ENCODE peak calls at places on chromosomes 11 and 22, in five cellular contexts. F, J, K, P and E are unnamed samples.
A peak's percentile ranks its signal among the peaks of the same experiment; 100 is the strongest.

GRCh38 chr11:128040603-128041002 is 546.8 kb downstream of the ETS1 start:
- DNase-seq in F (no peak), J (no peak), K (no peak), P (no peak), E (no peak)

GRCh38 chr11:2771758-2772466 is 72.1 kb upstream of the KCNQ1OT1 start:
- DNase-seq in F (no peak), J (no peak), K (peak; percentile 21), P (no peak), E (no peak)

GRCh38 chr22:46007848-46008261 is 30.9 kb upstream of the WNT7B start:
- DNase-seq in F (peak; percentile 62), J (peak; percentile 92), K (peak; percentile 67), P (no peak), E (peak; percentile 97)

GRCh38 chr11:36292311-36292722 is 3.1 kb upstream of the COMMD9 start:
- DNase-seq in F (no peak), J (peak; percentile 43), K (no peak), P (peak; percentile 47), E (peak; percentile 53)

GRCh38 chr11:34292546-34292945 is 65.3 kb downstream of the ABTB2 start:
- DNase-seq in F (no peak), J (no peak), K (no peak), P (no peak), E (no peak)

GRCh38 chr11:31422703-31423102 is 53.0 kb downstream of the DNAJC24 start:
- DNase-seq in F (no peak), J (no peak), K (no peak), P (peak; percentile 71), E (no peak)

GRCh38 chr11:12397953-12398352 is 20.6 kb downstream of the PARVA start:
- DNase-seq in F (peak; percentile 83), J (no peak), K (no peak), P (no peak), E (peak; percentile 38)

GRCh38 chr11:117814766-117815261 is 9.7 kb downstream of the FXYD2 start:
- DNase-seq in F (no peak), J (no peak), K (peak; percentile 69), P (peak; percentile 56), E (peak; percentile 14)

GRCh38 chr11:72720806-72721205 is 31.4 kb downstream of the ARAP1 start:
- DNase-seq in F (no peak), J (no peak), K (no peak), P (no peak), E (no peak)

GRCh38 chr11:120563698-120564572 is 52.4 kb downstream of the GRIK4 start:
- DNase-seq in F (no peak), J (no peak), K (no peak), P (peak; percentile 88), E (no peak)

GRCh38 chr11:109859325-109859724 is 233.9 kb upstream of the ZC3H12C start:
- DNase-seq in F (peak; percentile 50), J (peak; percentile 77), K (no peak), P (no peak), E (peak; percentile 48)

GRCh38 chr11:66856496-66857233 is at the start of gene LRFN4:
- DNase-seq in F (no peak), J (peak; percentile 31), K (no peak), P (peak; percentile 87), E (peak; percentile 70)

GRCh38 chr22:29214232-29214631 is 8.5 kb downstream of the EMID1 start:
- DNase-seq in F (no peak), J (no peak), K (no peak), P (no peak), E (no peak)

GRCh38 chr11:75532200-75532972 is 6.6 kb upstream of the GDPD5 start:
- DNase-seq in F (peak; percentile 47), J (peak; percentile 63), K (peak; percentile 78), P (peak; percentile 82), E (peak; percentile 64)

GRCh38 chr22:45731041-45731797 is 59.6 kb downstream of the ATXN10 start:
- DNase-seq in F (peak; percentile 44), J (peak; percentile 8), K (no peak), P (peak; percentile 20), E (peak; percentile 4)

GRCh38 chr11:96384156-96384555 is 5.6 kb downstream of the CCDC82 start:
- DNase-seq in F (no peak), J (no peak), K (no peak), P (no peak), E (no peak)

GRCh38 chr11:63767415-63768231 is 952 bp downstream of the ZFTA start:
- DNase-seq in F (peak; percentile 53), J (peak; percentile 56), K (peak; percentile 69), P (peak; percentile 96), E (peak; percentile 64)

GRCh38 chr11:44268073-44268806 is 41.7 kb downstream of the ALX4 start:
- DNase-seq in F (no peak), J (no peak), K (no peak), P (no peak), E (no peak)

GRCh38 chr11:9046376-9046775 is 42.6 kb upstream of the NRIP3 start:
- DNase-seq in F (no peak), J (no peak), K (no peak), P (no peak), E (no peak)

GRCh38 chr22:49228431-49229037 is 599.1 kb downstream of the BRD1 start:
- DNase-seq in F (no peak), J (no peak), K (peak; percentile 15), P (no peak), E (no peak)

GRCh38 chr22:19942071-19942885 is 660 bp upstream of the TXNRD2 start:
- DNase-seq in F (peak; percentile 56), J (no peak), K (no peak), P (no peak), E (no peak)

GRCh38 chr11:848988-849824 is 6.6 kb downstream of the TSPAN4 start:
- DNase-seq in F (no peak), J (no peak), K (no peak), P (peak; percentile 91), E (no peak)

GRCh38 chr11:120289426-120289825 is 35.7 kb upstream of the TLCD5 start:
- DNase-seq in F (no peak), J (no peak), K (no peak), P (no peak), E (no peak)

GRCh38 chr11:2256293-2256913 is 14.0 kb downstream of the ASCL2 start:
- DNase-seq in F (no peak), J (peak; percentile 83), K (no peak), P (no peak), E (peak; percentile 92)

GRCh38 chr11:14537134-14537599 is 17.0 kb upstream of the PSMA1 start:
- DNase-seq in F (peak; percentile 31), J (peak; percentile 12), K (no peak), P (peak; percentile 50), E (peak; percentile 22)

GRCh38 chr22:49411236-49411635 is 416.4 kb downstream of the BRD1 start:
- DNase-seq in F (no peak), J (no peak), K (no peak), P (no peak), E (no peak)

GRCh38 chr11:115488945-115489344 is 15.3 kb downstream of the CADM1 start:
- DNase-seq in F (peak; percentile 1), J (peak; percentile 87), K (no peak), P (no peak), E (no peak)

GRCh38 chr11:19307498-19307897 is 66.8 kb upstream of the E2F8 start:
- DNase-seq in F (no peak), J (no peak), K (no peak), P (no peak), E (no peak)
- TF ChIP-seq CTCF in F (peak; percentile 13), J (no peak), K (no peak), P (no peak), E (no peak)

GRCh38 chr11:130389315-130389935 is 39.0 kb downstream of the ADAMTS8 start:
- DNase-seq in F (peak; percentile 24), J (no peak), K (no peak), P (no peak), E (no peak)
- H3K4me3 ChIP-seq in F (no peak overlapping the region), J (no peak overlapping the region), K (no peak overlapping the region), P (no peak overlapping the region), E (no peak overlapping the region)

GRCh38 chr22:39622881-39623367 is 52.4 kb downstream of the CACNA1I start:
- DNase-seq in F (peak; percentile 25), J (peak; percentile 20), K (peak; percentile 40), P (peak; percentile 75), E (peak; percentile 45)
- TF ChIP-seq CTCF in F (peak; percentile 78), J (peak; percentile 82), K (peak; percentile 36), P (peak; percentile 80), E (peak; percentile 54)

GRCh38 chr22:17769716-17770082 is 4.6 kb downstream of the BID start:
- DNase-seq in F (no peak), J (no peak), K (no peak), P (no peak), E (no peak)

GRCh38 chr22:17769013-17769715 is 5.1 kb downstream of the BID start:
- DNase-seq in F (no peak), J (no peak), K (no peak), P (no peak), E (no peak)

GRCh38 chr22:17772249-17772962 is 1.9 kb downstream of the BID start:
- DNase-seq in F (no peak), J (peak; percentile 29), K (no peak), P (no peak), E (peak; percentile 32)

GRCh38 chr22:17772963-17773605 is 1.2 kb downstream of the BID start:
- DNase-seq in F (no peak), J (peak; percentile 37), K (no peak), P (no peak), E (peak; percentile 57)

GRCh38 chr22:17770180-17771077 is 3.8 kb downstream of the BID start:
- DNase-seq in F (no peak), J (no peak), K (no peak), P (no peak), E (no peak)
- H3K4me3 ChIP-seq in F (no peak overlapping the region), J (no peak overlapping the region), K (no peak overlapping the region), P (no peak overlapping the region), E (no peak overlapping the region)

GRCh38 chr11:61146413-61146812 is 14.8 kb downstream of the VPS37C start:
- DNase-seq in F (no peak), J (no peak), K (no peak), P (no peak), E (no peak)
- TF ChIP-seq CTCF in F (no peak), J (no peak), K (no peak), P (no peak), E (no peak)